ENCODE peak calls at places on chromosome 1, in four cellular contexts. One of them, this sample, is unnamed.

GRCh38 chr1:158095737-158096335 is 84.9 kb upstream of the CD1D start:
- DNase-seq in HCT116: no peak
- DNase-seq in A549: peak; percentile 38
- DNase-seq in HepG2: no peak
- DNase-seq in this sample: peak; percentile 85

GRCh38 chr1:2124446-2125198 is 70.0 kb downstream of the FAAP20 start:
- DNase-seq in HCT116: no peak
- DNase-seq in HepG2: no peak
- DNase-seq in A549: no peak
- DNase-seq in this sample: no peak

GRCh38 chr1:91864017-91864700 is 21.8 kb downstream of the TGFBR3 start:
- DNase-seq in HCT116: no peak
- DNase-seq in A549: no peak
- DNase-seq in HepG2: no peak
- DNase-seq in this sample: no peak

GRCh38 chr1:90358448-90358847 is 358.7 kb downstream of the BARHL2 start:
- DNase-seq in HCT116: no peak
- DNase-seq in HepG2: no peak
- DNase-seq in A549: no peak
- DNase-seq in this sample: no peak

GRCh38 chr1:17369466-17369865 is 2.5 kb upstream of the PADI6 start:
- DNase-seq in A549: no peak
- DNase-seq in HepG2: no peak
- DNase-seq in HCT116: no peak
- DNase-seq in this sample: no peak

GRCh38 chr1:230144765-230145504 is 77.9 kb downstream of the GALNT2 start:
- DNase-seq in HepG2: no peak
- DNase-seq in A549: no peak
- DNase-seq in HCT116: no peak
- DNase-seq in this sample: no peak

GRCh38 chr1:85580046-85580411 is 532 bp upstream of the CCN1 start:
- DNase-seq in A549: peak; percentile 57
- DNase-seq in HCT116: no peak
- DNase-seq in HepG2: peak; percentile 76
- DNase-seq in this sample: peak; percentile 71

GRCh38 chr1:167546935-167547334 is 6.6 kb downstream of the CREG1 start:
- DNase-seq in A549: no peak
- DNase-seq in HepG2: no peak
- DNase-seq in HCT116: no peak
- DNase-seq in this sample: no peak

GRCh38 chr1:237042467-237042891 is 495 bp downstream of the RYR2 start:
- DNase-seq in HCT116: no peak
- DNase-seq in HepG2: no peak
- DNase-seq in A549: no peak
- DNase-seq in this sample: peak; percentile 51
- TF ChIP-seq REST in HCT116: no peak
- TF ChIP-seq REST in HepG2: no peak
- TF ChIP-seq REST in A549: no peak
- TF ChIP-seq REST in this sample: no peak

GRCh38 chr1:31183927-31184554 is 55.6 kb downstream of the NKAIN1 start:
- DNase-seq in HCT116: peak; percentile 27
- DNase-seq in A549: peak; percentile 40
- DNase-seq in HepG2: peak; percentile 46
- DNase-seq in this sample: peak; percentile 90
- TF ChIP-seq REST in HCT116: peak; percentile 15
- TF ChIP-seq REST in A549: no peak
- TF ChIP-seq REST in HepG2: peak; percentile 71
- TF ChIP-seq REST in this sample: peak; percentile 33

GRCh38 chr1:116379057-116379630 is 6.1 kb downstream of the ATP1A1 start:
- DNase-seq in A549: no peak
- DNase-seq in HCT116: no peak
- DNase-seq in HepG2: no peak
- DNase-seq in this sample: no peak
- TF ChIP-seq REST in A549: no peak
- TF ChIP-seq REST in HCT116: no peak
- TF ChIP-seq REST in HepG2: no peak
- TF ChIP-seq REST in this sample: no peak

DNA sequence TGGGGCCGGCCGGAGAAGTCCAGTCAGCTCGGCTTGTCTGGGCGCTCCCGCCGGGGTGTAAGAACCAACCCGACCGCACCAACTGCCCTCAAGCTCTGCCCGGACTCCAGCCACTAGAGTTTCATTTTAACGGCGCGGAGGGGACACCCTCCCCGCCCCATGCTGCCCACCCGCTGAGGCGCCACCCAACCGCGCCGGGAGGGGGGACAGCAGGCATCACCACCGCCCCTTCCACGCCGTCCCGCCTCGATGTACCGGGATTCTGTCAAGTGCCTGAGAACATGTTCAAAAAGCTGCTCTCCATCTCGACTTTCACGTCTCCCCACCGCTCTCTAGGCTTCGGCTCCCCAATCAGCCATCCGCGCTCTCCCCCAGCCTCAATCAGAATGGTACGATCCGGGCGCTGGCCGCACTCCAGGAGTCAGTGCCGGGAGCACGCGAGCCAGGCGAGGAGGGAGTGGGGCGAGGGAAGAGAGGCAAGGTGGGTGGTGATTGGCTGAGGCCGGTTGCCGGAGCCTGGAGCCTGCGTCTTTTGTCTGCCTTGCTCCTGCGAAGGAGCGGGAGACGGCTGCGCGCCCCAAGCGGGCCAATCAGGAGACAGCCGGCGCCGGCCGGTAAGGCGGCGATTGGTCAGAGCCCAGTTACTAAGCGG is at the start of gene PIK3R3:
- DNase-seq in A549: peak; percentile 97
- DNase-seq in HCT116: peak; percentile 96
- DNase-seq in HepG2: peak; percentile 91
- DNase-seq in this sample: peak; percentile 99
- TF ChIP-seq REST in A549: no peak
- TF ChIP-seq REST in HCT116: no peak
- TF ChIP-seq REST in HepG2: no peak
- TF ChIP-seq REST in this sample: no peak

This sample was measured in GM23338.